ENCODE peak calls at places on chromosomes 2 and 18, in five cellular contexts. W is LNCaP clone FGC, B is mammary epithelial cell, O is glutamatergic neuron, K is GM12865. I is an unnamed sample.
A peak's percentile ranks its signal among the peaks of the same experiment; 100 is the strongest.

GRCh38 chr2:42793314-42794270 is 1.2 kb upstream of the HAAO start:
- DNase-seq in W (no peak), B (no peak), O (no peak), K (no peak), I (no peak)

GRCh38 chr2:162524192-162524591 is 180.3 kb downstream of the GCA start:
- DNase-seq in W (peak; percentile 11), B (no peak), O (no peak), K (no peak), I (no peak)

GRCh38 chr2:100819365-100820345 is at the start of gene NPAS2:
- DNase-seq in W (no peak), B (peak; percentile 50), O (peak; percentile 50), K (no peak), I (peak; percentile 36)

GRCh38 chr2:144320491-144320890 is 199.4 kb downstream of the ZEB2 start:
- DNase-seq in W (no peak), B (peak; percentile 65), O (no peak), K (no peak), I (no peak)

GRCh38 chr18:9735238-9735637 is 27.1 kb downstream of the RAB31 start:
- DNase-seq in W (no peak), B (no peak), O (no peak), K (no peak), I (no peak)

GRCh38 chr2:119760876-119761275 is 1.2 kb downstream of the PTPN4 start:
- DNase-seq in W (no peak), B (peak; percentile 53), O (no peak), K (peak; percentile 25), I (peak; percentile 22)

GRCh38 chr2:121489284-121489683 is 41.4 kb upstream of the RNU4ATAC start:
- DNase-seq in W (peak; percentile 90), B (peak; percentile 72), O (no peak), K (peak; percentile 21), I (no peak)

GRCh38 chr18:48762022-48762421 is 188.7 kb downstream of the SMAD7 start:
- DNase-seq in W (no peak), B (no peak), O (no peak), K (no peak), I (no peak)

GRCh38 chr18:74507120-74507881 is 11.1 kb downstream of the CNDP2 start:
- DNase-seq in W (no peak), B (no peak), O (no peak), K (no peak), I (no peak)

GRCh38 chr18:5294113-5294617 is 1.4 kb downstream of the ZBTB14 start:
- DNase-seq in W (no peak), B (no peak), O (peak; percentile 35), K (peak; percentile 75), I (no peak)

GRCh38 chr18:34258176-34258575 is 33.5 kb upstream of the NOL4 start:
- DNase-seq in W (no peak), B (no peak), O (no peak), K (no peak), I (no peak)

DNA sequence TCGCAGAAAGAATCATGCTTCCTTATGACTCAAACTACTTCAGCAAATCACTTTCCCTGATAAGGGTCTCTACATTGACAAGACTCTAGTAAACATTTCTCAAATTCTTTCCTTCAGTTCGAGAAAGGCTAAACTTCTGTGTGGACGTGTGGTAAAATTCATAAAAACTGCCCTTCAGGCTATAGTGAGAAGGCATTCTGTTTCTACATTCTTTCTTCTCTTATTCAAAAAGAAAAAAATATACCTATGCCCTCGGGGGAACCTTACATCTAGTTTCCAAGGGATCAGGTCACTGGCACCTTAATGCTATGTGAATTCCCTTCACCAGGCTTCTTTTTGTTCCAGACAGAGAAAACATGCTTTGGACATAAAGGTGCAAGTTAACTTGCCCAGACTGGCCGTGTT is 4.9 kb downstream of the VIT start:
- DNase-seq in W (no peak), B (peak; percentile 86), O (no peak), K (no peak), I (no peak)
- TF ChIP-seq CTCF in W (no peak), B (peak; percentile 60), O (no peak), K (no peak), I (no peak)

GRCh38 chr2:85648619-85649018 is 19.4 kb downstream of the SFTPB start:
- DNase-seq in W (no peak), B (no peak), O (no peak), K (peak; percentile 46), I (no peak)
- TF ChIP-seq CTCF in W (peak; percentile 26), B (peak; percentile 41), O (peak; percentile 58), K (peak; percentile 38), I (no peak)

GRCh38 chr2:26191316-26192159 is 18.6 kb downstream of the GAREM2 start:
- DNase-seq in W (no peak), B (no peak), O (no peak), K (no peak), I (no peak)
- TF ChIP-seq CTCF in W (no peak), B (no peak), O (no peak), K (no peak), I (no peak)

DNA sequence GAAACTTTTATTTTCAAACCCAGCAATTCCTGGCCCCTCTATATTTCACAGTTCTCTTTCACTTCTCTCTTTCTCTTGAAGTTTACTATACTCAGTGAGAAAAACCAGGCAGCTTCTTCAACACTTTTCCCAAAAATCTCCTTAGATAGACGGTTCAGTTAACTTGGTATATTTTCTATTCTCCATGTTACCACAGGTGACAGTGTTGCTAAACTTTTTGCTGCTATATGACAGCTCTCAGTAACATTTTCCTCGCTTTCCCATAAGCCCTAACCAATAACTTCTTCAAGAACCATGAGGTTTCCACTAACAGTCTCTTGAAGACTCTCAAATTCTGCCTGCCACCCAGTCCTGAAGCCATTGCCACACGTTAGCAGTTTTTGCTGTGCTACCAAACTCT is 45.8 kb downstream of the CYBRD1 start:
- DNase-seq in W (no peak), B (no peak), O (no peak), K (no peak), I (no peak)
- TF ChIP-seq CTCF in W (no peak), B (no peak), O (no peak), K (no peak), I (no peak)

DNA sequence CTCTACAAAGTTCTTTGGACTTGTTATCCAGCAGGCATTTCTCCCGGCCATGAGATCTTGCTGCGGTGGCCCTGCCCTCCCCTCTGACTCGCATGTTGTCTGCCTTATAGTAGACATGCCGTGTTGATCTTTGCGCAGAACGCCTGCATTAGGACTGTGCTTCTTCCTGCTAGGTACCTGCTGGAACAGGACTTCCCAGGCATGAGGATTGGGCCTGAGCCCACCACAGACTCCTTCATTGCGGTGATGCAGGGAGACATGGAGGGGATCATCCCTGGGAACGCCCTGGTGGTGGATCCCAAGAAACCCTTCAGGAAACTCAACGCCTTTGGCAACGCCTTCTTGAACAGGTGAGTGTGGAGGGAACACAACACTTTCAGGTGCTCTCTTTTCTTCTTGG is 10.1 kb downstream of the EHD3 start:
- DNase-seq in W (no peak), B (no peak), O (no peak), K (no peak), I (no peak)
- TF ChIP-seq CTCF in W (no peak), B (no peak), O (no peak), K (no peak), I (no peak)

GRCh38 chr2:66317268-66317899 is 117.5 kb upstream of the MEIS1 start:
- DNase-seq in W (no peak), B (no peak), O (peak; percentile 28), K (no peak), I (no peak)
- TF ChIP-seq CTCF in W (no peak), B (no peak), O (no peak), K (no peak), I (no peak)

GRCh38 chr2:118169359-118170005 is 81.2 kb downstream of the INSIG2 start:
- DNase-seq in W (no peak), B (no peak), O (no peak), K (no peak), I (no peak)
- TF ChIP-seq CTCF in W (no peak), B (peak; percentile 7), O (no peak), K (no peak), I (no peak)